ENCODE peak calls at places on chromosomes 4 and X, in six cellular contexts. Y, Z, P, I, O and D are unnamed samples.

GRCh38 chr4:84151574-84151973 is 347.5 kb downstream of the NKX6-1 start:
- DNase-seq in P (no peak), Z (peak), I (no peak), Y (no peak), O (no peak), D (no peak)

GRCh38 chrX:19554786-19555185 is 39.5 kb upstream of the MAP3K15 start:
- DNase-seq in I (no peak), Z (no peak), O (no peak), P (no peak), Y (no peak), D (no peak)

GRCh38 chr4:153207561-153207960 is 3.3 kb downstream of the TRIM2 start:
- DNase-seq in Y (peak), O (no peak), P (peak), I (peak), Z (no peak), D (peak)

GRCh38 chrX:9683350-9683749 is 82.3 kb downstream of the GPR143 start:
- DNase-seq in O (no peak), P (no peak), Y (no peak), I (no peak), Z (no peak), D (no peak)

GRCh38 chrX:139877710-139878414 is 55.0 kb downstream of the ATP11C start:
- DNase-seq in I (no peak), Z (no peak), O (no peak), Y (no peak), P (no peak), D (no peak)

GRCh38 chrX:139554367-139554766 is 23.8 kb downstream of the F9 start:
- DNase-seq in P (no peak), I (no peak), Z (no peak), O (no peak), Y (no peak), D (no peak)

GRCh38 chrX:21479695-21480280 is 105.6 kb downstream of the CNKSR2 start:
- DNase-seq in P (peak), Y (peak), O (no peak), Z (peak), I (peak), D (no peak)

GRCh38 chr4:79184461-79184860 is 141.4 kb downstream of the NAA11 start:
- DNase-seq in P (no peak), Y (peak), Z (peak), O (no peak), I (no peak), D (no peak)

GRCh38 chr4:7500404-7500803 is 65.7 kb upstream of the PSAPL1 start:
- DNase-seq in I (no peak), Y (no peak), O (no peak), P (no peak), Z (no peak), D (no peak)

GRCh38 chrX:10325606-10326005 is 168.8 kb downstream of the CLCN4 start:
- DNase-seq in P (no peak), Z (no peak), Y (no peak), I (no peak), O (no peak), D (no peak)

GRCh38 chr4:153684182-153685073 is at the start of gene TLR2:
- DNase-seq in P (peak), Z (peak), O (no peak), I (peak), Y (peak), D (peak)

GRCh38 chr4:118905546-118905945 is 16.9 kb downstream of the SYNPO2 start:
- DNase-seq in Z (peak), O (no peak), I (no peak), P (no peak), Y (no peak), D (no peak)

GRCh38 chr4:95705323-95705722 is 134.6 kb upstream of the PDHA2 start:
- DNase-seq in O (no peak), I (no peak), P (no peak), Z (no peak), Y (no peak), D (no peak)

GRCh38 chrX:107672955-107673378 is 44.7 kb downstream of the PRPS1 start:
- DNase-seq in Z (peak), P (peak), I (peak), Y (peak), O (no peak), D (peak)

GRCh38 chr4:27807207-27807606 is 946.6 kb downstream of the STIM2 start:
- DNase-seq in O (no peak), P (no peak), I (no peak), Y (no peak), Z (no peak), D (no peak)

GRCh38 chr4:39068907-39069306 is 6.9 kb downstream of the KLHL5 start:
- DNase-seq in P (no peak), O (no peak), I (no peak), Y (no peak), Z (no peak), D (no peak)

GRCh38 chr4:126271266-126271665 is 956.5 kb downstream of the FAT4 start:
- DNase-seq in P (no peak), Y (no peak), O (no peak), Z (no peak), I (no peak), D (no peak)

GRCh38 chr4:113760094-113760851 is 1.3 kb downstream of the CAMK2D start:
- DNase-seq in I (peak), O (no peak), Y (peak), Z (peak), P (no peak), D (no peak)

GRCh38 chr4:22427676-22428075 is 88.2 kb downstream of the ADGRA3 start:
- DNase-seq in P (no peak), Z (no peak), Y (no peak), O (no peak), I (no peak), D (no peak)

GRCh38 chr4:151347891-151348290 is 22.5 kb upstream of the SH3D19 start:
- DNase-seq in I (no peak), P (no peak), Y (no peak), O (no peak), Z (no peak), D (no peak)

GRCh38 chrX:10722804-10723364 is 102.5 kb upstream of the MID1 start:
- DNase-seq in O (no peak), Y (peak), Z (peak), P (peak), I (peak), D (peak)

GRCh38 chrX:38804481-38805293 is 3.4 kb downstream of the MID1IP1 start:
- DNase-seq in Y (peak), I (peak), P (peak), Z (peak), O (no peak), D (no peak)

GRCh38 chr4:1499465-1499864 is 93.2 kb upstream of the NKX1-1 start:
- DNase-seq in Y (peak), O (no peak), Z (no peak), I (no peak), P (no peak), D (no peak)

GRCh38 chr4:70940134-70940533 is 38.0 kb downstream of the MOB1B start:
- DNase-seq in Y (no peak), P (no peak), O (no peak), Z (no peak), I (no peak), D (peak)

GRCh38 chr4:141962486-141962885 is 326.1 kb downstream of the IL15 start:
- DNase-seq in Z (no peak), O (no peak), Y (no peak), I (no peak), P (no peak), D (no peak)

GRCh38 chr4:40718571-40718970 is 31.2 kb upstream of the NSUN7 start:
- DNase-seq in I (no peak), Z (peak), Y (peak), P (peak), O (no peak), D (peak)

GRCh38 chrX:72545990-72546389 is 26.7 kb downstream of the HDAC8 start:
- DNase-seq in P (peak), I (no peak), O (no peak), Y (no peak), Z (peak), D (no peak)

GRCh38 chrX:110215411-110215810 is 102.5 kb downstream of the AMMECR1 start:
- DNase-seq in Z (no peak), Y (no peak), O (no peak), I (no peak), P (no peak), D (no peak)

GRCh38 chr4:8739820-8740665 is 131.6 kb downstream of the HMX1 start:
- DNase-seq in P (no peak), I (no peak), Z (peak), O (no peak), Y (no peak), D (peak)

GRCh38 chrX:134236690-134237362 is at the start of gene CCDC160:
- DNase-seq in P (peak), I (peak), Y (peak), O (no peak), Z (peak), D (peak)

GRCh38 chr4:123597586-123597985 is 201.0 kb downstream of the SPRY1 start:
- DNase-seq in Y (no peak), O (no peak), I (no peak), Z (no peak), P (no peak), D (no peak)

GRCh38 chrX:17559728-17560379 is 177.4 kb upstream of the SCML1 start:
- DNase-seq in O (no peak), Z (no peak), P (peak), I (peak), Y (peak), D (no peak)

GRCh38 chr4:146049802-146050201 is 111.2 kb upstream of the ZNF827 start:
- DNase-seq in Y (no peak), P (no peak), Z (no peak), I (no peak), O (no peak), D (no peak)

GRCh38 chrX:118152721-118153120 is 36.1 kb upstream of the KLHL13 start:
- DNase-seq in I (no peak), Y (no peak), Z (no peak), P (no peak), O (no peak), D (no peak)

GRCh38 chrX:16643160-16643559 is 6.8 kb upstream of the S100G start:
- DNase-seq in P (no peak), I (peak), O (no peak), Z (peak), Y (peak), D (no peak)

GRCh38 chr4:158710814-158711213 is 12.4 kb downstream of the PPID start:
- DNase-seq in Y (no peak), P (no peak), I (no peak), O (no peak), Z (no peak), D (no peak)